ENCODE peak calls at places on chromosome 1, in seven cellular contexts. One of them, this sample, is unnamed.

GRCh38 chr1:2380816-2381591 is 10.3 kb downstream of the MORN1 start:
- DNase-seq in colonic mucosa: no peak
- DNase-seq in neural progenitor cell: no peak
- DNase-seq in breast epithelium: no peak
- DNase-seq in astrocyte: no peak
- DNase-seq in stomach: no peak
- DNase-seq in GM20000: no peak
- DNase-seq in this sample: no peak

GRCh38 chr1:54312874-54313316 is 93.3 kb downstream of the SSBP3 start:
- DNase-seq in colonic mucosa: no peak
- DNase-seq in neural progenitor cell: peak
- DNase-seq in breast epithelium: peak
- DNase-seq in astrocyte: peak
- DNase-seq in stomach: no peak
- DNase-seq in GM20000: no peak
- DNase-seq in this sample: no peak

GRCh38 chr1:187477103-187477502 is 648.4 kb downstream of the PLA2G4A start:
- DNase-seq in colonic mucosa: no peak
- DNase-seq in neural progenitor cell: no peak
- DNase-seq in breast epithelium: no peak
- DNase-seq in astrocyte: peak
- DNase-seq in stomach: no peak
- DNase-seq in GM20000: no peak
- DNase-seq in this sample: no peak

GRCh38 chr1:180178511-180179161 is 24.0 kb downstream of the QSOX1 start:
- DNase-seq in colonic mucosa: peak
- DNase-seq in neural progenitor cell: peak
- DNase-seq in breast epithelium: no peak
- DNase-seq in astrocyte: no peak
- DNase-seq in stomach: peak
- DNase-seq in GM20000: peak
- DNase-seq in this sample: peak

GRCh38 chr1:186094170-186094569 is 280.9 kb downstream of the TPR start:
- DNase-seq in colonic mucosa: no peak
- DNase-seq in neural progenitor cell: no peak
- DNase-seq in breast epithelium: no peak
- DNase-seq in astrocyte: peak
- DNase-seq in stomach: no peak
- DNase-seq in GM20000: no peak
- DNase-seq in this sample: no peak

GRCh38 chr1:24463756-24464377 is 38.8 kb upstream of the RCAN3 start:
- DNase-seq in colonic mucosa: no peak
- DNase-seq in neural progenitor cell: peak
- DNase-seq in breast epithelium: no peak
- DNase-seq in astrocyte: no peak
- DNase-seq in stomach: no peak
- DNase-seq in GM20000: no peak
- DNase-seq in this sample: no peak

GRCh38 chr1:206785366-206785765 is 13.1 kb upstream of the IL10 start:
- DNase-seq in colonic mucosa: no peak
- DNase-seq in neural progenitor cell: no peak
- DNase-seq in breast epithelium: no peak
- DNase-seq in astrocyte: no peak
- DNase-seq in stomach: no peak
- DNase-seq in GM20000: no peak
- DNase-seq in this sample: no peak

GRCh38 chr1:75430526-75430925 is 180.4 kb downstream of the SLC44A5 start:
- DNase-seq in colonic mucosa: no peak
- DNase-seq in neural progenitor cell: no peak
- DNase-seq in breast epithelium: no peak
- DNase-seq in astrocyte: peak
- DNase-seq in stomach: no peak
- DNase-seq in GM20000: no peak
- DNase-seq in this sample: no peak

GRCh38 chr1:36161656-36162531 is 5.9 kb downstream of the MAP7D1 start:
- DNase-seq in colonic mucosa: no peak
- DNase-seq in neural progenitor cell: no peak
- DNase-seq in breast epithelium: peak
- DNase-seq in astrocyte: peak
- DNase-seq in stomach: peak
- DNase-seq in GM20000: peak
- DNase-seq in this sample: peak

GRCh38 chr1:156376958-156377919 is 8.2 kb downstream of the RHBG start:
- DNase-seq in colonic mucosa: no peak
- DNase-seq in neural progenitor cell: no peak
- DNase-seq in breast epithelium: no peak
- DNase-seq in astrocyte: no peak
- DNase-seq in stomach: no peak
- DNase-seq in GM20000: no peak
- DNase-seq in this sample: no peak

GRCh38 chr1:215131291-215131690 is 48.8 kb downstream of the KCNK2 start:
- DNase-seq in colonic mucosa: no peak
- DNase-seq in neural progenitor cell: no peak
- DNase-seq in breast epithelium: no peak
- DNase-seq in astrocyte: no peak
- DNase-seq in stomach: no peak
- DNase-seq in GM20000: no peak
- DNase-seq in this sample: no peak

GRCh38 chr1:2966940-2967725 is 54.1 kb upstream of the ACTRT2 start:
- DNase-seq in colonic mucosa: no peak
- DNase-seq in neural progenitor cell: no peak
- DNase-seq in breast epithelium: no peak
- DNase-seq in astrocyte: no peak
- DNase-seq in stomach: no peak
- DNase-seq in GM20000: no peak
- DNase-seq in this sample: no peak

GRCh38 chr1:222736470-222736869 is 532 bp upstream of the FAM177B start:
- DNase-seq in colonic mucosa: no peak
- DNase-seq in neural progenitor cell: peak
- DNase-seq in breast epithelium: no peak
- DNase-seq in astrocyte: no peak
- DNase-seq in stomach: no peak
- DNase-seq in GM20000: no peak
- DNase-seq in this sample: no peak

GRCh38 chr1:48552420-48552819 is 80.4 kb upstream of the SPATA6 start:
- DNase-seq in colonic mucosa: no peak
- DNase-seq in neural progenitor cell: peak
- DNase-seq in breast epithelium: no peak
- DNase-seq in astrocyte: no peak
- DNase-seq in stomach: no peak
- DNase-seq in GM20000: peak
- DNase-seq in this sample: peak

GRCh38 chr1:213419369-213420030 is 368.5 kb downstream of the RPS6KC1 start:
- DNase-seq in colonic mucosa: no peak
- DNase-seq in neural progenitor cell: no peak
- DNase-seq in breast epithelium: no peak
- DNase-seq in astrocyte: no peak
- DNase-seq in stomach: no peak
- DNase-seq in GM20000: no peak
- DNase-seq in this sample: no peak

GRCh38 chr1:15083578-15083977 is 70.0 kb upstream of the TMEM51 start:
- DNase-seq in colonic mucosa: no peak
- DNase-seq in neural progenitor cell: no peak
- DNase-seq in breast epithelium: no peak
- DNase-seq in astrocyte: no peak
- DNase-seq in stomach: no peak
- DNase-seq in GM20000: no peak
- DNase-seq in this sample: no peak

GRCh38 chr1:21294266-21295058 is 4.2 kb upstream of the ECE1 start:
- DNase-seq in colonic mucosa: peak
- DNase-seq in neural progenitor cell: no peak
- DNase-seq in breast epithelium: no peak
- DNase-seq in astrocyte: no peak
- DNase-seq in stomach: peak
- DNase-seq in GM20000: peak
- DNase-seq in this sample: peak

GRCh38 chr1:49358036-49358435 is 581.3 kb upstream of the BEND5 start:
- DNase-seq in colonic mucosa: no peak
- DNase-seq in neural progenitor cell: no peak
- DNase-seq in breast epithelium: no peak
- DNase-seq in astrocyte: no peak
- DNase-seq in stomach: no peak
- DNase-seq in GM20000: no peak
- DNase-seq in this sample: no peak

GRCh38 chr1:217343907-217344306 is 287.0 kb downstream of the GPATCH2 start:
- DNase-seq in colonic mucosa: no peak
- DNase-seq in neural progenitor cell: peak
- DNase-seq in breast epithelium: no peak
- DNase-seq in astrocyte: no peak
- DNase-seq in stomach: no peak
- DNase-seq in GM20000: no peak
- DNase-seq in this sample: no peak

GRCh38 chr1:91742848-91743292 is 143.1 kb downstream of the TGFBR3 start:
- DNase-seq in colonic mucosa: no peak
- DNase-seq in neural progenitor cell: no peak
- DNase-seq in breast epithelium: peak
- DNase-seq in astrocyte: peak
- DNase-seq in stomach: no peak
- DNase-seq in GM20000: no peak
- DNase-seq in this sample: no peak
- TF ChIP-seq CTCF in colonic mucosa: no peak
- TF ChIP-seq CTCF in neural progenitor cell: no peak
- TF ChIP-seq CTCF in breast epithelium: no peak
- TF ChIP-seq CTCF in astrocyte: no peak
- TF ChIP-seq CTCF in stomach: no peak
- TF ChIP-seq CTCF in GM20000: no peak
- TF ChIP-seq CTCF in this sample: no peak

DNA sequence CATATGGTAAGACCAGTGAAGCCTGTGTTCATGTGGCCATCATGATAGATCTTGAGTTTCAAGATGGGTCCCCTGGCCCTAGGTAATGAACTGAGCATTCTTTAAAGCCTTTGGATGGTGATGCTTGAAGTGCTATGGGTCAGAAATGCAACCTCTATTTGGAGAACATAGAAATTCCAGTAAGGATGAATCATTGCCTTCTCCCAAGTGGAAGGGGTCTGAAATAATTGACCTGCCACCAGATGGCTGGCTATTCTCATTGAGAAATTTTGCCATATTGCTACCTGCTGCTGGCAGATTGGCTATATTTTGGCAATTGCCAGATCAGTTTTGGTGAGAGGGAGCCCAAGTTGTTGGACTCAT is 739 bp upstream of the IFI6 start:
- DNase-seq in colonic mucosa: no peak
- DNase-seq in neural progenitor cell: no peak
- DNase-seq in breast epithelium: no peak
- DNase-seq in astrocyte: peak
- DNase-seq in stomach: no peak
- DNase-seq in GM20000: no peak
- DNase-seq in this sample: no peak
- TF ChIP-seq CTCF in colonic mucosa: no peak
- TF ChIP-seq CTCF in neural progenitor cell: no peak
- TF ChIP-seq CTCF in breast epithelium: no peak
- TF ChIP-seq CTCF in astrocyte: no peak
- TF ChIP-seq CTCF in stomach: no peak
- TF ChIP-seq CTCF in GM20000: no peak
- TF ChIP-seq CTCF in this sample: no peak

DNA sequence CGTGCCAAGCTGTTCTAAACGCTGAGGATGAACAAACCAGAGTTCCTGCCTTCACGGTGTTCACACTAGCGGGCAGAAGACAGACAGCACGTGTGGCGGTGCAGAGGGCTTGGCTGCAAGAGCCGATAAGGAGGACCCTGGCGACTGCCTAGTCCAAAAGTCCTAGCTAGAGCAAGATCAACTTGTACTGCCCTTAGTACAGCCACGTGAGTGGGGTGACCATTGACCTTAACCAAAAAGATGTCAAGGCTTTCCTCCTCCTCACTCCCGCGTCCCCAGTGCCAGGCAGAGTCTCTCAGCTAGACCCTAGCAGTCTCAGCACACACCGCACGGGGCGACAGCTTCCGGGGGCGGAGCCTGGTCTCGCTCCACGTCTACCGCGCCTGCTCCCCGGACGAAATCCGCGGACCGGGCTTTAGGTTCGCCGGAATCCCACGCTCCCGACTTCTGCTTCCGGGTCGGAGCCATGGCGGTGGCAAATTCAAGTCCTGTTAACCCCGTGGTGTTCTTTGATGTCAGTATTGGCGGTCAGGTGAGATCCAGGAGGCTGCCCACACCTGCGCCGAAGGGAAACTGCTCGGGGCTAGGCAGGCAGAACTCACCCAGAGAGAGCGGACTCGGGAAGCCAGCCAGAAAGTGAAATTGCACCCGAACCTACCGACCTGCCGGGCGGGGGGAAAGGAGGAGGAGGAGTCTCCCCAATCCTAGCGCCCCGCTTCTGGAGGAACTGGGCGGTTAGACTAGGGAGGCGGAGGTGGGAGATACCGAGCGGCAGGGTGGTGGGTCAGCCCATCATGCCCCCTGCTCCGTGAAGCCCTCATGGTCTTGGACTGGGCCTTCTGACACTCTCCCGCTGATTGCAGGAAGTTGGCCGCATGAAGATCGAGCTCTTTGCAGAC is at the start of gene PPIH:
- DNase-seq in colonic mucosa: peak
- DNase-seq in neural progenitor cell: peak
- DNase-seq in breast epithelium: peak
- DNase-seq in astrocyte: peak
- DNase-seq in stomach: peak
- DNase-seq in GM20000: peak
- DNase-seq in this sample: peak
- TF ChIP-seq CTCF in colonic mucosa: no peak
- TF ChIP-seq CTCF in neural progenitor cell: peak
- TF ChIP-seq CTCF in breast epithelium: no peak
- TF ChIP-seq CTCF in astrocyte: no peak
- TF ChIP-seq CTCF in stomach: peak
- TF ChIP-seq CTCF in GM20000: no peak
- TF ChIP-seq CTCF in this sample: peak

GRCh38 chr1:30731806-30732276 is 8.5 kb upstream of the MATN1 start:
- DNase-seq in colonic mucosa: no peak
- DNase-seq in neural progenitor cell: no peak
- DNase-seq in breast epithelium: no peak
- DNase-seq in astrocyte: no peak
- DNase-seq in stomach: no peak
- DNase-seq in GM20000: no peak
- DNase-seq in this sample: no peak
- TF ChIP-seq CTCF in colonic mucosa: no peak
- TF ChIP-seq CTCF in neural progenitor cell: no peak
- TF ChIP-seq CTCF in breast epithelium: no peak
- TF ChIP-seq CTCF in astrocyte: no peak
- TF ChIP-seq CTCF in stomach: no peak
- TF ChIP-seq CTCF in GM20000: no peak
- TF ChIP-seq CTCF in this sample: no peak

GRCh38 chr1:203873094-203873493 is 11.7 kb downstream of the SNRPE start:
- DNase-seq in colonic mucosa: no peak
- DNase-seq in neural progenitor cell: no peak
- DNase-seq in breast epithelium: no peak
- DNase-seq in astrocyte: no peak
- DNase-seq in stomach: no peak
- DNase-seq in GM20000: no peak
- DNase-seq in this sample: no peak

GRCh38 chr1:203867816-203868215 is 6.4 kb downstream of the SNRPE start:
- DNase-seq in colonic mucosa: no peak
- DNase-seq in neural progenitor cell: no peak
- DNase-seq in breast epithelium: no peak
- DNase-seq in astrocyte: peak
- DNase-seq in stomach: no peak
- DNase-seq in GM20000: no peak
- DNase-seq in this sample: no peak

GRCh38 chr1:203870256-203870655 is 8.9 kb downstream of the SNRPE start:
- DNase-seq in colonic mucosa: no peak
- DNase-seq in neural progenitor cell: no peak
- DNase-seq in breast epithelium: no peak
- DNase-seq in astrocyte: peak
- DNase-seq in stomach: no peak
- DNase-seq in GM20000: no peak
- DNase-seq in this sample: no peak

GRCh38 chr1:203871114-203871875 is 9.9 kb downstream of the SNRPE start:
- DNase-seq in colonic mucosa: peak
- DNase-seq in neural progenitor cell: peak
- DNase-seq in breast epithelium: no peak
- DNase-seq in astrocyte: peak
- DNase-seq in stomach: no peak
- DNase-seq in GM20000: peak
- DNase-seq in this sample: peak
- TF ChIP-seq CTCF in colonic mucosa: peak
- TF ChIP-seq CTCF in neural progenitor cell: peak
- TF ChIP-seq CTCF in breast epithelium: peak
- TF ChIP-seq CTCF in astrocyte: peak
- TF ChIP-seq CTCF in stomach: peak
- TF ChIP-seq CTCF in GM20000: no peak
- TF ChIP-seq CTCF in this sample: peak

This sample was measured in GM12865.